ENCODE peak calls at places on chromosomes 13 and 19, in seven cellular contexts. One of them, this sample, is unnamed.

GRCh38 chr13:23889598-23890224 is 511 bp upstream of the MIPEP start:
- DNase-seq in tibial nerve: no peak
- DNase-seq in Calu3: no peak
- DNase-seq in right lobe of liver: no peak
- DNase-seq in cardiac fibroblast: peak
- DNase-seq in GM23338: peak
- DNase-seq in OCI-LY7: peak
- DNase-seq in this sample: peak

GRCh38 chr19:38216785-38217746 is 7.0 kb downstream of the DPF1 start:
- DNase-seq in tibial nerve: no peak
- DNase-seq in Calu3: peak
- DNase-seq in right lobe of liver: no peak
- DNase-seq in cardiac fibroblast: no peak
- DNase-seq in GM23338: peak
- DNase-seq in OCI-LY7: no peak
- DNase-seq in this sample: no peak

GRCh38 chr13:20401958-20402856 is 123.5 kb downstream of the CRYL1 start:
- DNase-seq in tibial nerve: no peak
- DNase-seq in Calu3: no peak
- DNase-seq in right lobe of liver: no peak
- DNase-seq in cardiac fibroblast: peak
- DNase-seq in GM23338: no peak
- DNase-seq in OCI-LY7: no peak
- DNase-seq in this sample: no peak

GRCh38 chr19:35120492-35120891 is 4.9 kb downstream of the FXYD3 start:
- DNase-seq in tibial nerve: peak
- DNase-seq in Calu3: peak
- DNase-seq in right lobe of liver: no peak
- DNase-seq in cardiac fibroblast: peak
- DNase-seq in GM23338: no peak
- DNase-seq in OCI-LY7: no peak
- DNase-seq in this sample: no peak

GRCh38 chr19:19549804-19550453 is 11.9 kb downstream of the CILP2 start:
- DNase-seq in tibial nerve: no peak
- DNase-seq in Calu3: no peak
- DNase-seq in right lobe of liver: no peak
- DNase-seq in cardiac fibroblast: no peak
- DNase-seq in GM23338: no peak
- DNase-seq in OCI-LY7: no peak
- DNase-seq in this sample: no peak

GRCh38 chr13:103288114-103288513 is 221.9 kb upstream of the SLC10A2 start:
- DNase-seq in tibial nerve: no peak
- DNase-seq in Calu3: no peak
- DNase-seq in right lobe of liver: no peak
- DNase-seq in cardiac fibroblast: peak
- DNase-seq in GM23338: no peak
- DNase-seq in OCI-LY7: no peak
- DNase-seq in this sample: no peak

GRCh38 chr13:56201834-56202233 is 938.9 kb upstream of the PRR20A start:
- DNase-seq in tibial nerve: no peak
- DNase-seq in Calu3: no peak
- DNase-seq in right lobe of liver: no peak
- DNase-seq in cardiac fibroblast: no peak
- DNase-seq in GM23338: peak
- DNase-seq in OCI-LY7: no peak
- DNase-seq in this sample: no peak

GRCh38 chr13:32639502-32640105 is 53.4 kb downstream of the PDS5B start:
- DNase-seq in tibial nerve: peak
- DNase-seq in Calu3: peak
- DNase-seq in right lobe of liver: peak
- DNase-seq in cardiac fibroblast: peak
- DNase-seq in GM23338: peak
- DNase-seq in OCI-LY7: peak
- DNase-seq in this sample: peak

GRCh38 chr13:21175656-21176194 is 627 bp downstream of the SKA3 start:
- DNase-seq in tibial nerve: no peak
- DNase-seq in Calu3: no peak
- DNase-seq in right lobe of liver: no peak
- DNase-seq in cardiac fibroblast: peak
- DNase-seq in GM23338: no peak
- DNase-seq in OCI-LY7: peak
- DNase-seq in this sample: no peak

GRCh38 chr19:18002347-18002850 is 5.6 kb upstream of the ARRDC2 start:
- DNase-seq in tibial nerve: no peak
- DNase-seq in Calu3: no peak
- DNase-seq in right lobe of liver: peak
- DNase-seq in cardiac fibroblast: no peak
- DNase-seq in GM23338: no peak
- DNase-seq in OCI-LY7: no peak
- DNase-seq in this sample: no peak

GRCh38 chr19:29389495-29389894 is 136.3 kb upstream of the VSTM2B start:
- DNase-seq in tibial nerve: no peak
- DNase-seq in Calu3: no peak
- DNase-seq in right lobe of liver: no peak
- DNase-seq in cardiac fibroblast: no peak
- DNase-seq in GM23338: no peak
- DNase-seq in OCI-LY7: no peak
- DNase-seq in this sample: no peak

GRCh38 chr19:33388817-33389573 is 15.5 kb downstream of the CEBPG start:
- DNase-seq in tibial nerve: no peak
- DNase-seq in Calu3: no peak
- DNase-seq in right lobe of liver: peak
- DNase-seq in cardiac fibroblast: no peak
- DNase-seq in GM23338: no peak
- DNase-seq in OCI-LY7: no peak
- DNase-seq in this sample: peak

GRCh38 chr13:101751488-101751887 is 299.0 kb downstream of the ITGBL1 start:
- DNase-seq in tibial nerve: no peak
- DNase-seq in Calu3: peak
- DNase-seq in right lobe of liver: no peak
- DNase-seq in cardiac fibroblast: peak
- DNase-seq in GM23338: peak
- DNase-seq in OCI-LY7: no peak
- DNase-seq in this sample: no peak

GRCh38 chr13:91347996-91348905 is 764 bp downstream of the MIR17HG start:
- DNase-seq in tibial nerve: peak
- DNase-seq in Calu3: no peak
- DNase-seq in right lobe of liver: peak
- DNase-seq in cardiac fibroblast: peak
- DNase-seq in GM23338: no peak
- DNase-seq in OCI-LY7: peak
- DNase-seq in this sample: peak

GRCh38 chr19:1252818-1253513 is 4.6 kb downstream of the MIDN start:
- DNase-seq in tibial nerve: peak
- DNase-seq in Calu3: peak
- DNase-seq in right lobe of liver: peak
- DNase-seq in cardiac fibroblast: peak
- DNase-seq in GM23338: no peak
- DNase-seq in OCI-LY7: peak
- DNase-seq in this sample: no peak

GRCh38 chr13:101521371-101521770 is 68.9 kb downstream of the ITGBL1 start:
- DNase-seq in tibial nerve: no peak
- DNase-seq in Calu3: no peak
- DNase-seq in right lobe of liver: no peak
- DNase-seq in cardiac fibroblast: no peak
- DNase-seq in GM23338: no peak
- DNase-seq in OCI-LY7: no peak
- DNase-seq in this sample: no peak

GRCh38 chr13:93690139-93690538 is 463.5 kb downstream of the GPC6 start:
- DNase-seq in tibial nerve: peak
- DNase-seq in Calu3: no peak
- DNase-seq in right lobe of liver: no peak
- DNase-seq in cardiac fibroblast: peak
- DNase-seq in GM23338: peak
- DNase-seq in OCI-LY7: no peak
- DNase-seq in this sample: no peak

GRCh38 chr13:26037302-26037701 is 14.5 kb downstream of the SHISA2 start:
- DNase-seq in tibial nerve: no peak
- DNase-seq in Calu3: no peak
- DNase-seq in right lobe of liver: no peak
- DNase-seq in cardiac fibroblast: peak
- DNase-seq in GM23338: peak
- DNase-seq in OCI-LY7: peak
- DNase-seq in this sample: no peak

GRCh38 chr19:18710986-18711751 is 27.7 kb downstream of the CRTC1 start:
- DNase-seq in tibial nerve: peak
- DNase-seq in Calu3: no peak
- DNase-seq in right lobe of liver: no peak
- DNase-seq in cardiac fibroblast: no peak
- DNase-seq in GM23338: peak
- DNase-seq in OCI-LY7: no peak
- DNase-seq in this sample: no peak

GRCh38 chr13:99484405-99484981 is 16.8 kb upstream of the TM9SF2 start:
- DNase-seq in tibial nerve: no peak
- DNase-seq in Calu3: no peak
- DNase-seq in right lobe of liver: no peak
- DNase-seq in cardiac fibroblast: peak
- DNase-seq in GM23338: no peak
- DNase-seq in OCI-LY7: no peak
- DNase-seq in this sample: no peak

GRCh38 chr19:30227661-30228112 is 144.5 kb upstream of the ZNF536 start:
- DNase-seq in tibial nerve: peak
- DNase-seq in Calu3: peak
- DNase-seq in right lobe of liver: peak
- DNase-seq in cardiac fibroblast: peak
- DNase-seq in GM23338: peak
- DNase-seq in OCI-LY7: peak
- DNase-seq in this sample: peak

GRCh38 chr13:33284016-33284415 is 1.5 kb downstream of the STARD13 start:
- DNase-seq in tibial nerve: no peak
- DNase-seq in Calu3: no peak
- DNase-seq in right lobe of liver: no peak
- DNase-seq in cardiac fibroblast: peak
- DNase-seq in GM23338: no peak
- DNase-seq in OCI-LY7: no peak
- DNase-seq in this sample: no peak

GRCh38 chr13:49063526-49063925 is 87.8 kb downstream of the FNDC3A start:
- DNase-seq in tibial nerve: no peak
- DNase-seq in Calu3: no peak
- DNase-seq in right lobe of liver: no peak
- DNase-seq in cardiac fibroblast: no peak
- DNase-seq in GM23338: no peak
- DNase-seq in OCI-LY7: no peak
- DNase-seq in this sample: no peak

GRCh38 chr13:107099661-107100060 is 531.7 kb upstream of the ARGLU1 start:
- DNase-seq in tibial nerve: no peak
- DNase-seq in Calu3: no peak
- DNase-seq in right lobe of liver: no peak
- DNase-seq in cardiac fibroblast: peak
- DNase-seq in GM23338: no peak
- DNase-seq in OCI-LY7: no peak
- DNase-seq in this sample: no peak

DNA sequence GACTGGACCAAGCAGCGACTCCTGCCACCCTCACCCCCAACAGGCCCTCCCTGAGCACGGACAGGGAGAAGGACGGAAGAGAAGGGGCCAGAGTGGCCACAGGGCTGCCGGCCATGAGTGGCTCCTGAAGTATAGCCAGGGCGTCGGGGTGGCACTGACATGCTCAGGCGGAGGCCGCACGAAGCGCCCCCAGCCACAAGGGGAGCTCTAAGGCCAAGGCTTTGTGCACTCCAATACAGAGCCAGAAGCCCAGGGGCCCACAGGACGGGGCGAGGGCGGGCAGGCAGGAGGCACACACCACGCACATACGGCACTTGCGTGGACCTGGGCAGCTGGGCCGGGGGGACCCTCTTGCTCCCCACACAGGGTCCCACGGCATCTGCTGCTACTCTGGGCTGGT is 52.0 kb downstream of the KLF2 start:
- DNase-seq in tibial nerve: no peak
- DNase-seq in Calu3: peak
- DNase-seq in right lobe of liver: no peak
- DNase-seq in cardiac fibroblast: no peak
- DNase-seq in GM23338: peak
- DNase-seq in OCI-LY7: peak
- DNase-seq in this sample: no peak
- TF ChIP-seq CTCF in tibial nerve: no peak
- TF ChIP-seq CTCF in Calu3: peak
- TF ChIP-seq CTCF in right lobe of liver: no peak
- TF ChIP-seq CTCF in cardiac fibroblast: peak
- TF ChIP-seq CTCF in GM23338: peak
- TF ChIP-seq CTCF in OCI-LY7: peak
- TF ChIP-seq CTCF in this sample: peak

DNA sequence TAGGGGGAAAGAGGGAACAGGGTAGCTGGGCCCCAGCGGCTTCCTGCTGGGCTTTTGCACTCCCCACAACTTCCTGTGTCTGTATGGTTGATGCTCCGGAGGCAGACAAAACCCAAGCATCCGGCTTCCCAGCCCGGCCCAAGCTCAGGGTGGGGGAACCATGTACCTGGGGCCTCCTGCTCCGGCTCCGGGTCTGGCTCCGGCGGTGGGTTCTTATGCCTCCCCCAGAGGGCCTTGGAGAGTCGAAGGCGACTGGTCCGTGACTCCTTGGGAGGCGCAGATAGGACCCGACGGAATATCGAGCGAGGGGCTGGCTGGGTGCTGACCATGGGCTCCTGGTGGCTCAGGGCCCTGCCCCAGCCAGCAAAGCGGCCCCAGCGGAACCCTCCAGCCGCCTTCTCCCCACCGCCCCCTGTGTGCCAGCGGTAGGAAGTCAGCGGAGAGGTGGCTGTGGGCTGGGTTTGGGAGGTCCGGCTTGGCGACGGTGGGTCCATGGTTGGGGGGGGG is 426 bp downstream of the RASAL3 start:
- DNase-seq in tibial nerve: no peak
- DNase-seq in Calu3: no peak
- DNase-seq in right lobe of liver: peak
- DNase-seq in cardiac fibroblast: no peak
- DNase-seq in GM23338: peak
- DNase-seq in OCI-LY7: peak
- DNase-seq in this sample: peak
- TF ChIP-seq CTCF in tibial nerve: no peak
- TF ChIP-seq CTCF in Calu3: no peak
- TF ChIP-seq CTCF in right lobe of liver: no peak
- TF ChIP-seq CTCF in cardiac fibroblast: no peak
- TF ChIP-seq CTCF in GM23338: peak
- TF ChIP-seq CTCF in OCI-LY7: peak
- TF ChIP-seq CTCF in this sample: peak

GRCh38 chr19:55216461-55217198 is 7.3 kb upstream of the PTPRH start:
- DNase-seq in tibial nerve: peak
- DNase-seq in Calu3: peak
- DNase-seq in right lobe of liver: peak
- DNase-seq in cardiac fibroblast: peak
- DNase-seq in GM23338: peak
- DNase-seq in OCI-LY7: peak
- DNase-seq in this sample: peak
- TF ChIP-seq CTCF in tibial nerve: peak
- TF ChIP-seq CTCF in Calu3: no peak
- TF ChIP-seq CTCF in right lobe of liver: peak
- TF ChIP-seq CTCF in cardiac fibroblast: no peak
- TF ChIP-seq CTCF in GM23338: no peak
- TF ChIP-seq CTCF in OCI-LY7: no peak
- TF ChIP-seq CTCF in this sample: no peak

DNA sequence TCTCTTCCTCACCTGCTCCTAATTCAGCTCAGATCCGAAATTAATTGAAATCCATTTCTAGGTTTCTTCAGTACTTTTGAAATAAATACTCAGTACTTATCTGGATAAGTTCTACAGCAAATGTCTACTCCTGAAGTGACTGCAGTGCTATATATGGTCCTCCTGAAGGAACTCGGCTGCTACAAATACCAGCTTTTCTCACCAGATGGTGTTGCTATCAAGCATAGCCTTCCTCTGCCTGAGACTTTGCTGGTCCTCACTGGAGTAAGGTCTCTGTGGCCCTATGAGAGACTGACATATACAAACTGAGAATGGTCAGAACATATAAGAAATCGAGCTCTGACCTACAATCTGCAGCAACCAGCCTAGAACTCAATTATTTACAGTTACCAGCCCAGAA is 161.6 kb downstream of the NDFIP2 start:
- DNase-seq in tibial nerve: no peak
- DNase-seq in Calu3: no peak
- DNase-seq in right lobe of liver: no peak
- DNase-seq in cardiac fibroblast: no peak
- DNase-seq in GM23338: peak
- DNase-seq in OCI-LY7: no peak
- DNase-seq in this sample: no peak
- TF ChIP-seq CTCF in tibial nerve: no peak
- TF ChIP-seq CTCF in Calu3: no peak
- TF ChIP-seq CTCF in right lobe of liver: no peak
- TF ChIP-seq CTCF in cardiac fibroblast: no peak
- TF ChIP-seq CTCF in GM23338: no peak
- TF ChIP-seq CTCF in OCI-LY7: no peak
- TF ChIP-seq CTCF in this sample: no peak